ENCODE peak calls at places on chromosomes 13 and 19, in eight cellular contexts. U is germinal center; Y is nucleus accumbens; W is AG20443; L is NCI-H1436; P is iPS-NIHi11; E is NCI-H1105 treated with DMSO at 0.1 percent for 48 hours; R is stimulated activated CD4-positive, alpha-beta T cell treated with anti-CD3 and anti-CD28 coated beads, Interleukin-2, amount 100 ng/mL, for 4 hours. J is an unnamed sample.

GRCh38 chr19:18385675-18386542 is at the start of gene GDF15:
- DNase-seq in U (peak), Y (no peak), W (peak), L (no peak), P (peak), E (no peak), R (no peak), J (no peak)

GRCh38 chr19:18809149-18809978 is 18.3 kb upstream of the COMP start:
- DNase-seq in U (no peak), Y (no peak), W (peak), L (no peak), P (no peak), E (no peak), R (no peak), J (no peak)

GRCh38 chr13:79593121-79593520 is 112.2 kb downstream of the NDFIP2 start:
- DNase-seq in U (no peak), Y (no peak), W (no peak), L (no peak), P (no peak), E (no peak), R (no peak), J (no peak)

GRCh38 chr19:51246153-51246552 is 4.7 kb upstream of the SIGLECL1 start:
- DNase-seq in U (no peak), Y (no peak), W (no peak), L (no peak), P (no peak), E (no peak), R (no peak), J (no peak)

GRCh38 chr13:85806553-85807175 is 7.4 kb upstream of the SLITRK6 start:
- DNase-seq in U (no peak), Y (no peak), W (peak), L (peak), P (peak), E (peak), R (no peak), J (no peak)

GRCh38 chr13:23817136-23817535 is 72.1 kb downstream of the MIPEP start:
- DNase-seq in U (no peak), Y (no peak), W (no peak), L (no peak), P (no peak), E (no peak), R (no peak), J (no peak)

GRCh38 chr13:23620211-23620610 is 50.0 kb downstream of the TNFRSF19 start:
- DNase-seq in U (no peak), Y (no peak), W (no peak), L (no peak), P (no peak), E (no peak), R (no peak), J (no peak)

GRCh38 chr19:15672580-15673175 is at the start of gene CYP4F12:
- DNase-seq in U (no peak), Y (no peak), W (no peak), L (no peak), P (no peak), E (no peak), R (no peak), J (no peak)

GRCh38 chr19:1481893-1482360 is 2.9 kb upstream of the C19orf25 start:
- DNase-seq in U (no peak), Y (no peak), W (no peak), L (no peak), P (no peak), E (no peak), R (no peak), J (peak)

GRCh38 chr19:41999071-41999877 is 5.2 kb upstream of the ATP1A3 start:
- DNase-seq in U (peak), Y (no peak), W (peak), L (no peak), P (peak), E (peak), R (no peak), J (no peak)

GRCh38 chr13:47215741-47216140 is 318.9 kb upstream of the HTR2A start:
- DNase-seq in U (no peak), Y (no peak), W (peak), L (no peak), P (no peak), E (no peak), R (no peak), J (no peak)

GRCh38 chr19:55484571-55485438 is at the start of gene NAT14:
- DNase-seq in U (peak), Y (peak), W (peak), L (peak), P (peak), E (peak), R (peak), J (peak)

GRCh38 chr19:45187421-45188100 is 9.0 kb downstream of the BLOC1S3 start:
- DNase-seq in U (peak), Y (no peak), W (peak), L (peak), P (peak), E (peak), R (no peak), J (peak)

GRCh38 chr13:112782433-112783010 is 92.7 kb downstream of the ATP11A start:
- DNase-seq in U (no peak), Y (no peak), W (no peak), L (no peak), P (no peak), E (no peak), R (no peak), J (no peak)

GRCh38 chr19:374183-374885 is 29.7 kb upstream of the MIER2 start:
- DNase-seq in U (no peak), Y (no peak), W (no peak), L (no peak), P (no peak), E (peak), R (no peak), J (no peak)

GRCh38 chr19:44807162-44807561 is 1.7 kb upstream of the BCAM start:
- DNase-seq in U (no peak), Y (no peak), W (no peak), L (no peak), P (no peak), E (peak), R (no peak), J (no peak)

GRCh38 chr13:110109910-110110309 is 197.0 kb downstream of the COL4A1 start:
- DNase-seq in U (no peak), Y (no peak), W (peak), L (no peak), P (no peak), E (no peak), R (no peak), J (no peak)

GRCh38 chr19:53086949-53087348 is 16.3 kb downstream of the ZNF160 start:
- DNase-seq in U (no peak), Y (peak), W (no peak), L (no peak), P (no peak), E (no peak), R (no peak), J (no peak)

GRCh38 chr19:7647156-7647555 is 10.2 kb downstream of the STXBP2 start:
- DNase-seq in U (no peak), Y (no peak), W (no peak), L (no peak), P (no peak), E (no peak), R (no peak), J (no peak)

J was measured in GM06990.